ENCODE peak calls at places on chromosome 19, in six cellular contexts. I, V, D, R, M and Z are unnamed samples.

GRCh38 chr19:33063356-33064116 is 1.2 kb downstream of the RHPN2 start:
- DNase-seq in I (no peak), V (no peak), D (no peak), R (peak), M (no peak), Z (peak)

GRCh38 chr19:33071887-33072286 is 7.2 kb upstream of the RHPN2 start:
- DNase-seq in I (no peak), V (no peak), D (no peak), R (peak), M (no peak), Z (no peak)

GRCh38 chr19:9865732-9866627 is 30.9 kb downstream of the PIN1 start:
- DNase-seq in I (no peak), V (no peak), D (no peak), R (no peak), M (no peak), Z (no peak)

GRCh38 chr19:55474269-55475265 is 1.9 kb upstream of the ZNF628 start:
- DNase-seq in I (no peak), V (no peak), D (no peak), R (peak), M (no peak), Z (no peak)

GRCh38 chr19:55870736-55871135 is 34.4 kb downstream of the NLRP4 start:
- DNase-seq in I (no peak), V (no peak), D (no peak), R (no peak), M (no peak), Z (no peak)

GRCh38 chr19:18093439-18094161 is 4.0 kb upstream of the MAST3 start:
- DNase-seq in I (no peak), V (no peak), D (no peak), R (peak), M (no peak), Z (no peak)

GRCh38 chr19:45670670-45671453 is 2.8 kb downstream of the GIPR start:
- DNase-seq in I (no peak), V (peak), D (no peak), R (peak), M (peak), Z (peak)

GRCh38 chr19:6472713-6473112 is 8.6 kb downstream of the CRB3 start:
- DNase-seq in I (no peak), V (no peak), D (no peak), R (no peak), M (no peak), Z (no peak)

GRCh38 chr19:45781282-45782161 is 768 bp downstream of the DMPK start:
- DNase-seq in I (no peak), V (no peak), D (no peak), R (no peak), M (no peak), Z (no peak)

GRCh38 chr19:43818500-43818899 is 8.6 kb upstream of the ZNF283 start:
- DNase-seq in I (no peak), V (no peak), D (no peak), R (no peak), M (no peak), Z (no peak)

GRCh38 chr19:843180-843835 is 2.5 kb downstream of the PRTN3 start:
- DNase-seq in I (peak), V (no peak), D (no peak), R (no peak), M (no peak), Z (no peak)

GRCh38 chr19:52296773-52297600 is at the start of gene ZNF480:
- DNase-seq in I (peak), V (peak), D (peak), R (peak), M (peak), Z (peak)

GRCh38 chr19:10551698-10552301 is 8.1 kb downstream of the ATG4D start:
- DNase-seq in I (no peak), V (no peak), D (no peak), R (peak), M (peak), Z (peak)